ENCODE peak calls at places on chromosomes 7 and 10, in seven cellular contexts. A is GM23248, U is activated T-cell treated with anti-CD3 and anti-CD28 coated beads for 4 hours, K is tibial artery, C is brain microvascular endothelial cell, G is EH, O is GOT3. L is an unnamed sample.

GRCh38 chr7:6399351-6399750 is 48.4 kb downstream of the DAGLB start:
- DNase-seq in K (no peak), C (no peak), G (no peak), A (no peak), U (no peak), O (no peak), L (no peak)

GRCh38 chr10:99369551-99369950 is 40.4 kb downstream of the CNNM1 start:
- DNase-seq in C (no peak), U (no peak), G (peak), A (peak), O (no peak), K (no peak), L (no peak)

GRCh38 chr7:80403686-80404241 is 108.1 kb downstream of the GNAT3 start:
- DNase-seq in C (no peak), U (no peak), G (peak), O (no peak), A (peak), K (no peak), L (peak)

GRCh38 chr7:36083626-36084380 is 69.3 kb upstream of the EEPD1 start:
- DNase-seq in O (no peak), A (no peak), C (no peak), U (no peak), K (peak), G (no peak), L (no peak)

GRCh38 chr7:26860361-26860760 is 4.0 kb downstream of the SKAP2 start:
- DNase-seq in G (peak), U (no peak), O (no peak), K (no peak), A (no peak), C (no peak), L (no peak)

GRCh38 chr10:101291254-101292193 is 62.3 kb upstream of the LBX1 start:
- DNase-seq in O (no peak), A (peak), G (peak), C (peak), K (peak), U (peak), L (peak)

GRCh38 chr10:644943-645334 is 44.5 kb downstream of the DIP2C start:
- DNase-seq in G (no peak), C (no peak), K (no peak), O (no peak), A (no peak), U (no peak), L (no peak)

GRCh38 chr7:80066646-80067045 is 68.0 kb upstream of the GNAI1 start:
- DNase-seq in G (no peak), K (no peak), O (no peak), A (no peak), C (no peak), U (no peak), L (no peak)

GRCh38 chr10:124577651-124578050 is 116.0 kb downstream of the LHPP start:
- DNase-seq in A (no peak), O (no peak), U (no peak), C (no peak), K (peak), G (no peak), L (no peak)

GRCh38 chr7:101814996-101815825 is 2.2 kb upstream of the CUX1 start:
- DNase-seq in C (no peak), G (peak), K (peak), A (peak), O (no peak), U (peak), L (no peak)

GRCh38 chr7:134691820-134692705 is 45.4 kb downstream of the BPGM start:
- DNase-seq in C (peak), G (peak), A (peak), K (peak), U (no peak), O (no peak), L (peak)

GRCh38 chr10:58951750-58952149 is 224.7 kb upstream of the PHYHIPL start:
- DNase-seq in A (peak), O (no peak), C (no peak), K (no peak), U (no peak), G (peak), L (peak)

GRCh38 chr10:119803264-119803663 is 69.4 kb downstream of the MCMBP start:
- DNase-seq in A (peak), U (no peak), K (no peak), G (peak), O (no peak), C (peak), L (peak)

GRCh38 chr7:28293529-28293835 is 112.9 kb upstream of the JAZF1 start:
- DNase-seq in G (peak), K (no peak), C (no peak), A (peak), U (no peak), O (no peak), L (no peak)

GRCh38 chr10:89741126-89741762 is 39.9 kb downstream of the KIF20B start:
- DNase-seq in C (no peak), A (no peak), K (no peak), O (no peak), G (no peak), U (no peak), L (no peak)

GRCh38 chr10:101840102-101840684 is 3.4 kb downstream of the KCNIP2 start:
- DNase-seq in U (no peak), C (no peak), A (peak), O (no peak), K (no peak), G (peak), L (peak)

GRCh38 chr10:15295540-15296325 is 75.4 kb downstream of the FAM171A1 start:
- DNase-seq in O (no peak), K (no peak), C (no peak), G (no peak), A (no peak), U (no peak), L (no peak)

GRCh38 chr7:130849604-130850003 is 115.6 kb upstream of the KLF14 start:
- DNase-seq in O (no peak), A (no peak), G (no peak), K (no peak), C (no peak), U (no peak), L (no peak)

GRCh38 chr7:69893915-69894314 is 295.6 kb downstream of the AUTS2 start:
- DNase-seq in A (peak), C (no peak), G (no peak), K (no peak), U (no peak), O (no peak), L (peak)

GRCh38 chr10:103752680-103753248 is 102.6 kb downstream of the SH3PXD2A start:
- DNase-seq in O (no peak), A (no peak), C (no peak), K (no peak), U (no peak), G (no peak), L (peak)

GRCh38 chr10:97149065-97149680 is 36.6 kb downstream of the SLIT1 start:
- DNase-seq in K (peak), C (no peak), A (no peak), U (no peak), O (no peak), G (no peak), L (no peak)

GRCh38 chr7:52995676-52996075 is 39.8 kb upstream of the POM121L12 start:
- DNase-seq in G (no peak), U (no peak), O (no peak), A (no peak), C (no peak), K (no peak), L (no peak)

L was measured in cardiac fibroblast.